ENCODE peak calls at places on chromosomes 7 and 10, in five cellular contexts. Y is activated CD4-positive, alpha-beta T cell treated with anti-CD3 and anti-CD28 coated beads for 48 hours; K is NCI-H460; L is HL-60; I is neural progenitor cell. X is an unnamed sample.

GRCh38 chr7:87934699-87935372 is 785 bp downstream of the ADAM22 start:
- DNase-seq in Y (peak), K (no peak), I (peak), L (no peak), X (peak)

GRCh38 chr7:74449809-74450397 is 3.8 kb upstream of the GTF2IRD1 start:
- DNase-seq in K (peak), L (peak), Y (peak), I (peak), X (peak)

GRCh38 chr7:88789480-88790064 is 6.0 kb downstream of the TEX47 start:
- DNase-seq in L (no peak), K (peak), Y (no peak), I (peak), X (no peak)

GRCh38 chr7:20264623-20265022 is 47.4 kb upstream of the MACC1 start:
- DNase-seq in Y (no peak), L (no peak), I (peak), K (no peak), X (no peak)

GRCh38 chr7:116166167-116166566 is 44.2 kb upstream of the TES start:
- DNase-seq in I (no peak), L (no peak), K (no peak), Y (no peak), X (no peak)

GRCh38 chr7:149669121-149669818 is 104.1 kb downstream of the ZNF467 start:
- DNase-seq in K (peak), I (no peak), L (no peak), Y (peak), X (peak)

GRCh38 chr10:71815515-71816130 is 35.4 kb downstream of the PSAP start:
- DNase-seq in I (no peak), K (no peak), L (no peak), Y (no peak), X (no peak)

GRCh38 chr10:73167557-73168485 is at the start of the genes ECD and FAM149B1:
- DNase-seq in Y (peak), L (peak), I (peak), K (peak), X (peak)

GRCh38 chr10:120945801-120946302 is 94.7 kb downstream of the WDR11 start:
- DNase-seq in Y (no peak), I (no peak), L (no peak), K (no peak), X (no peak)

GRCh38 chr10:90175161-90175681 is 473.8 kb downstream of the KIF20B start:
- DNase-seq in K (no peak), L (no peak), Y (no peak), I (no peak), X (no peak)

GRCh38 chr7:19404912-19405329 is 259.7 kb upstream of the FERD3L start:
- DNase-seq in L (no peak), Y (no peak), K (peak), I (peak), X (no peak)

GRCh38 chr7:149811221-149811620 is 27.0 kb upstream of the ZNF862 start:
- DNase-seq in I (no peak), K (no peak), L (no peak), Y (no peak), X (no peak)

GRCh38 chr10:42985436-42986316 is 91.2 kb upstream of the RET start:
- DNase-seq in K (no peak), Y (no peak), L (no peak), I (no peak), X (no peak)

GRCh38 chr10:63209703-63210102 is 76.6 kb downstream of the NRBF2 start:
- DNase-seq in Y (no peak), K (no peak), L (no peak), I (no peak), X (no peak)

GRCh38 chr7:151552352-151553028 is 32.8 kb upstream of the RHEB start:
- DNase-seq in L (no peak), I (no peak), Y (no peak), K (no peak), X (no peak)

GRCh38 chr10:45308707-45309106 is 6.7 kb downstream of the OR13A1 start:
- DNase-seq in Y (no peak), I (no peak), L (peak), K (no peak), X (no peak)

GRCh38 chr7:133253522-133253882 is 624 bp downstream of the EXOC4 start:
- DNase-seq in I (peak), Y (peak), L (no peak), K (no peak), X (peak)

GRCh38 chr10:71431216-71431944 is 34.7 kb downstream of the CDH23 start:
- DNase-seq in K (no peak), L (no peak), Y (no peak), I (no peak), X (no peak)

GRCh38 chr7:149010451-149010850 is 17.9 kb downstream of the PDIA4 start:
- DNase-seq in K (no peak), I (no peak), L (no peak), Y (no peak), X (no peak)

GRCh38 chr10:63627881-63628296 is 106.7 kb downstream of the REEP3 start:
- DNase-seq in L (peak), K (no peak), Y (no peak), I (no peak), X (no peak)

GRCh38 chr7:1112109-1112508 is 24.2 kb downstream of the GPER1 start:
- DNase-seq in K (no peak), L (no peak), I (no peak), Y (no peak), X (no peak)

GRCh38 chr10:15725603-15726002 is 5.9 kb upstream of the ITGA8 start:
- DNase-seq in L (no peak), I (peak), Y (no peak), K (peak), X (no peak)

GRCh38 chr10:16259726-16260125 is 177.1 kb upstream of the PTER start:
- DNase-seq in L (no peak), I (no peak), K (no peak), Y (no peak), X (no peak)

GRCh38 chr7:98202367-98203195 is 8.7 kb upstream of the BHLHA15 start:
- DNase-seq in I (no peak), K (no peak), L (peak), Y (peak), X (peak)

GRCh38 chr7:11228515-11228914 is 254.8 kb downstream of the PHF14 start:
- DNase-seq in Y (no peak), I (no peak), K (no peak), L (no peak), X (no peak)

GRCh38 chr10:116961305-116962251 is 43.4 kb downstream of the SHTN1 start:
- DNase-seq in K (no peak), I (no peak), L (no peak), Y (no peak), X (no peak)

GRCh38 chr7:96248405-96248804 is 73.5 kb downstream of the SLC25A13 start:
- DNase-seq in Y (no peak), I (no peak), L (no peak), K (no peak), X (no peak)

GRCh38 chr7:49980414-49980813 is 112.6 kb downstream of the ZPBP start:
- DNase-seq in L (no peak), K (no peak), Y (peak), I (peak), X (no peak)

GRCh38 chr10:5565671-5566581 is 41.2 kb downstream of the CALML3 start:
- DNase-seq in I (no peak), L (no peak), Y (no peak), K (no peak), X (no peak)

GRCh38 chr10:44311563-44311905 is 73.4 kb downstream of the CXCL12 start:
- DNase-seq in Y (no peak), K (no peak), L (no peak), I (no peak), X (no peak)

GRCh38 chr7:50556247-50556976 is 8.8 kb downstream of the DDC start:
- DNase-seq in Y (no peak), L (no peak), K (no peak), I (peak), X (no peak)

GRCh38 chr10:103766751-103767509 is 88.4 kb downstream of the SH3PXD2A start:
- DNase-seq in K (no peak), L (no peak), Y (no peak), I (no peak), X (no peak)

GRCh38 chr10:131817866-131818509 is 82.8 kb upstream of the PPP2R2D start:
- DNase-seq in I (no peak), L (no peak), K (no peak), Y (no peak), X (no peak)

X was measured in activated T-cell treated with anti-CD3 and anti-CD28 coated beads, Interleukin-2, amount 50 U/mL, for 72 hours.